ENCODE peak calls at places on chromosomes 2 and 18, in nine cellular contexts. One of them, this sample, is unnamed.

GRCh38 chr2:15831150-15831549 is 109.2 kb upstream of the MYCN start:
- DNase-seq in A549: no peak
- DNase-seq in adrenal gland: no peak
- DNase-seq in OCI-LY7: no peak
- DNase-seq in heart left ventricle: no peak
- DNase-seq in GM23338: no peak
- DNase-seq in IMR-90: no peak
- DNase-seq in SK-N-SH: no peak
- DNase-seq in AG04450: no peak
- DNase-seq in this sample: no peak

GRCh38 chr2:44543773-44544725 is 182.3 kb downstream of the CAMKMT start:
- DNase-seq in GM23338: peak
- DNase-seq in AG04450: no peak
- DNase-seq in OCI-LY7: no peak
- DNase-seq in SK-N-SH: peak
- DNase-seq in IMR-90: no peak
- DNase-seq in A549: no peak
- DNase-seq in adrenal gland: no peak
- DNase-seq in heart left ventricle: no peak
- DNase-seq in this sample: no peak

GRCh38 chr18:10378688-10379465 is 75.6 kb upstream of the APCDD1 start:
- DNase-seq in A549: no peak
- DNase-seq in adrenal gland: no peak
- DNase-seq in OCI-LY7: no peak
- DNase-seq in IMR-90: peak
- DNase-seq in AG04450: no peak
- DNase-seq in GM23338: no peak
- DNase-seq in heart left ventricle: no peak
- DNase-seq in SK-N-SH: no peak
- DNase-seq in this sample: no peak

GRCh38 chr2:11482473-11483031 is 16.6 kb upstream of the E2F6 start:
- DNase-seq in adrenal gland: no peak
- DNase-seq in A549: no peak
- DNase-seq in SK-N-SH: peak
- DNase-seq in OCI-LY7: no peak
- DNase-seq in AG04450: no peak
- DNase-seq in heart left ventricle: peak
- DNase-seq in IMR-90: no peak
- DNase-seq in GM23338: peak
- DNase-seq in this sample: no peak

GRCh38 chr18:75066936-75067335 is 142.0 kb downstream of the PTGR3 start:
- DNase-seq in adrenal gland: no peak
- DNase-seq in A549: no peak
- DNase-seq in GM23338: no peak
- DNase-seq in SK-N-SH: no peak
- DNase-seq in IMR-90: no peak
- DNase-seq in OCI-LY7: no peak
- DNase-seq in heart left ventricle: no peak
- DNase-seq in AG04450: no peak
- DNase-seq in this sample: no peak

GRCh38 chr18:69469444-69469919 is 68.8 kb downstream of the DOK6 start:
- DNase-seq in A549: peak
- DNase-seq in OCI-LY7: no peak
- DNase-seq in SK-N-SH: peak
- DNase-seq in GM23338: peak
- DNase-seq in heart left ventricle: no peak
- DNase-seq in adrenal gland: no peak
- DNase-seq in IMR-90: no peak
- DNase-seq in AG04450: no peak
- DNase-seq in this sample: peak

GRCh38 chr2:9710311-9710710 is 79.5 kb upstream of the YWHAQ start:
- DNase-seq in IMR-90: no peak
- DNase-seq in AG04450: no peak
- DNase-seq in heart left ventricle: no peak
- DNase-seq in adrenal gland: no peak
- DNase-seq in OCI-LY7: no peak
- DNase-seq in A549: no peak
- DNase-seq in GM23338: no peak
- DNase-seq in SK-N-SH: no peak
- DNase-seq in this sample: no peak

GRCh38 chr2:159976527-159977163 is 85.8 kb downstream of the PLA2R1 start:
- DNase-seq in heart left ventricle: no peak
- DNase-seq in GM23338: no peak
- DNase-seq in A549: no peak
- DNase-seq in IMR-90: no peak
- DNase-seq in adrenal gland: no peak
- DNase-seq in AG04450: no peak
- DNase-seq in SK-N-SH: no peak
- DNase-seq in OCI-LY7: no peak
- DNase-seq in this sample: no peak

GRCh38 chr2:29042581-29043075 is 31.7 kb downstream of the PCARE start:
- DNase-seq in heart left ventricle: peak
- DNase-seq in IMR-90: peak
- DNase-seq in OCI-LY7: no peak
- DNase-seq in SK-N-SH: peak
- DNase-seq in adrenal gland: peak
- DNase-seq in A549: no peak
- DNase-seq in GM23338: no peak
- DNase-seq in AG04450: peak
- DNase-seq in this sample: peak

GRCh38 chr18:44887227-44887631 is 206.5 kb downstream of the SETBP1 start:
- DNase-seq in SK-N-SH: no peak
- DNase-seq in AG04450: no peak
- DNase-seq in IMR-90: peak
- DNase-seq in adrenal gland: no peak
- DNase-seq in heart left ventricle: no peak
- DNase-seq in GM23338: no peak
- DNase-seq in OCI-LY7: no peak
- DNase-seq in A549: peak
- DNase-seq in this sample: peak

GRCh38 chr2:176553685-176554106 is 284.5 kb downstream of the MTX2 start:
- DNase-seq in A549: peak
- DNase-seq in SK-N-SH: peak
- DNase-seq in OCI-LY7: peak
- DNase-seq in AG04450: no peak
- DNase-seq in IMR-90: peak
- DNase-seq in heart left ventricle: peak
- DNase-seq in GM23338: peak
- DNase-seq in adrenal gland: peak
- DNase-seq in this sample: peak

GRCh38 chr18:32358529-32358928 is 112.2 kb downstream of the GAREM1 start:
- DNase-seq in A549: no peak
- DNase-seq in GM23338: no peak
- DNase-seq in OCI-LY7: no peak
- DNase-seq in AG04450: no peak
- DNase-seq in adrenal gland: peak
- DNase-seq in SK-N-SH: no peak
- DNase-seq in IMR-90: no peak
- DNase-seq in heart left ventricle: no peak
- DNase-seq in this sample: no peak

GRCh38 chr2:140122001-140122400 is 1341.8 kb upstream of the NXPH2 start:
- DNase-seq in A549: no peak
- DNase-seq in GM23338: no peak
- DNase-seq in heart left ventricle: no peak
- DNase-seq in OCI-LY7: no peak
- DNase-seq in adrenal gland: no peak
- DNase-seq in AG04450: no peak
- DNase-seq in IMR-90: no peak
- DNase-seq in SK-N-SH: no peak
- DNase-seq in this sample: no peak

GRCh38 chr2:210169871-210170441 is 1.3 kb downstream of the KANSL1L start:
- DNase-seq in A549: no peak
- DNase-seq in GM23338: no peak
- DNase-seq in adrenal gland: peak
- DNase-seq in OCI-LY7: no peak
- DNase-seq in heart left ventricle: no peak
- DNase-seq in AG04450: no peak
- DNase-seq in SK-N-SH: no peak
- DNase-seq in IMR-90: peak
- DNase-seq in this sample: peak

GRCh38 chr2:166364476-166365161 is 11.1 kb downstream of the SCN9A start:
- DNase-seq in AG04450: no peak
- DNase-seq in adrenal gland: no peak
- DNase-seq in GM23338: no peak
- DNase-seq in heart left ventricle: no peak
- DNase-seq in OCI-LY7: no peak
- DNase-seq in SK-N-SH: no peak
- DNase-seq in A549: no peak
- DNase-seq in IMR-90: no peak
- DNase-seq in this sample: no peak

GRCh38 chr2:166361351-166362153 is 14.2 kb downstream of the SCN9A start:
- DNase-seq in SK-N-SH: peak
- DNase-seq in AG04450: no peak
- DNase-seq in heart left ventricle: no peak
- DNase-seq in A549: no peak
- DNase-seq in OCI-LY7: peak
- DNase-seq in IMR-90: peak
- DNase-seq in GM23338: peak
- DNase-seq in adrenal gland: no peak
- DNase-seq in this sample: peak

GRCh38 chr2:166360426-166360825 is 15.3 kb downstream of the SCN9A start:
- DNase-seq in GM23338: no peak
- DNase-seq in adrenal gland: no peak
- DNase-seq in heart left ventricle: no peak
- DNase-seq in OCI-LY7: no peak
- DNase-seq in AG04450: no peak
- DNase-seq in SK-N-SH: no peak
- DNase-seq in A549: no peak
- DNase-seq in IMR-90: no peak
- DNase-seq in this sample: no peak

GRCh38 chr2:166357068-166357949 is 18.4 kb downstream of the SCN9A start:
- DNase-seq in heart left ventricle: no peak
- DNase-seq in OCI-LY7: no peak
- DNase-seq in AG04450: no peak
- DNase-seq in IMR-90: no peak
- DNase-seq in A549: no peak
- DNase-seq in SK-N-SH: no peak
- DNase-seq in adrenal gland: no peak
- DNase-seq in GM23338: no peak
- DNase-seq in this sample: no peak

GRCh38 chr2:166360906-166361305 is 14.8 kb downstream of the SCN9A start:
- DNase-seq in OCI-LY7: no peak
- DNase-seq in IMR-90: no peak
- DNase-seq in A549: no peak
- DNase-seq in SK-N-SH: no peak
- DNase-seq in GM23338: no peak
- DNase-seq in adrenal gland: no peak
- DNase-seq in heart left ventricle: no peak
- DNase-seq in AG04450: no peak
- DNase-seq in this sample: no peak
- H3K4me3 ChIP-seq in OCI-LY7: no peak
- H3K4me3 ChIP-seq in IMR-90: no peak
- H3K4me3 ChIP-seq in A549: no peak
- H3K4me3 ChIP-seq in SK-N-SH: no peak
- H3K4me3 ChIP-seq in GM23338: no peak
- H3K4me3 ChIP-seq in adrenal gland: no peak
- H3K4me3 ChIP-seq in heart left ventricle: no peak
- H3K4me3 ChIP-seq in AG04450: no peak
- H3K4me3 ChIP-seq in this sample: no peak

GRCh38 chr2:56009758-56010534 is 86.4 kb upstream of the EFEMP1 start:
- DNase-seq in OCI-LY7: peak
- DNase-seq in A549: peak
- DNase-seq in heart left ventricle: no peak
- DNase-seq in IMR-90: peak
- DNase-seq in GM23338: peak
- DNase-seq in adrenal gland: no peak
- DNase-seq in SK-N-SH: peak
- DNase-seq in AG04450: no peak
- DNase-seq in this sample: peak
- TF ChIP-seq CTCF in OCI-LY7: peak
- TF ChIP-seq CTCF in A549: peak
- TF ChIP-seq CTCF in heart left ventricle: peak
- TF ChIP-seq CTCF in IMR-90: peak
- TF ChIP-seq CTCF in GM23338: peak
- TF ChIP-seq CTCF in adrenal gland: peak
- TF ChIP-seq CTCF in SK-N-SH: peak
- TF ChIP-seq CTCF in AG04450: peak
- TF ChIP-seq CTCF in this sample: peak

DNA sequence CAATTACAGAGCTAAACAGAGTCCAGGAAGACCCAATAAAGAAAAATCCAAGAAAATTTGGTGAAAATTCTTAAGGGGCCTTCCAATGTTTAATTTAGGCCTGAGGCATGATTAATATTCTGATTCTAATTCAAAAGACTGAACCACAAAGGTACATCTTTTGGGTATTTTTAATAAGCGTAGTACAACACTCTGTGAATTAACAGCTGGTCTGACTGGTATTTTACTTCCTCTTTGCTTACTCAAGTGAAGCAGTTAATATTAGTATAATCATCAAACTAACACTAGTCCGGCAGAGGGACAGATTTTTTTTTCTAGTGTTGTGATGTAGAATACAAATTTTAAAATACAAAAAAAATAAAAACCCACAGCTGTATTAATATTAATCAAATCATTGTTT is 652.9 kb downstream of the NR4A2 start:
- DNase-seq in A549: no peak
- DNase-seq in adrenal gland: no peak
- DNase-seq in GM23338: no peak
- DNase-seq in SK-N-SH: no peak
- DNase-seq in IMR-90: no peak
- DNase-seq in OCI-LY7: no peak
- DNase-seq in heart left ventricle: no peak
- DNase-seq in AG04450: no peak
- DNase-seq in this sample: no peak
- H3K27ac ChIP-seq in A549: no peak
- H3K27ac ChIP-seq in adrenal gland: no peak
- H3K27ac ChIP-seq in GM23338: no peak
- H3K27ac ChIP-seq in SK-N-SH: no peak
- H3K27ac ChIP-seq in IMR-90: no peak
- H3K27ac ChIP-seq in OCI-LY7: no peak
- H3K27ac ChIP-seq in heart left ventricle: no peak
- H3K27ac ChIP-seq in AG04450: no peak
- H3K27ac ChIP-seq in this sample: no peak

DNA sequence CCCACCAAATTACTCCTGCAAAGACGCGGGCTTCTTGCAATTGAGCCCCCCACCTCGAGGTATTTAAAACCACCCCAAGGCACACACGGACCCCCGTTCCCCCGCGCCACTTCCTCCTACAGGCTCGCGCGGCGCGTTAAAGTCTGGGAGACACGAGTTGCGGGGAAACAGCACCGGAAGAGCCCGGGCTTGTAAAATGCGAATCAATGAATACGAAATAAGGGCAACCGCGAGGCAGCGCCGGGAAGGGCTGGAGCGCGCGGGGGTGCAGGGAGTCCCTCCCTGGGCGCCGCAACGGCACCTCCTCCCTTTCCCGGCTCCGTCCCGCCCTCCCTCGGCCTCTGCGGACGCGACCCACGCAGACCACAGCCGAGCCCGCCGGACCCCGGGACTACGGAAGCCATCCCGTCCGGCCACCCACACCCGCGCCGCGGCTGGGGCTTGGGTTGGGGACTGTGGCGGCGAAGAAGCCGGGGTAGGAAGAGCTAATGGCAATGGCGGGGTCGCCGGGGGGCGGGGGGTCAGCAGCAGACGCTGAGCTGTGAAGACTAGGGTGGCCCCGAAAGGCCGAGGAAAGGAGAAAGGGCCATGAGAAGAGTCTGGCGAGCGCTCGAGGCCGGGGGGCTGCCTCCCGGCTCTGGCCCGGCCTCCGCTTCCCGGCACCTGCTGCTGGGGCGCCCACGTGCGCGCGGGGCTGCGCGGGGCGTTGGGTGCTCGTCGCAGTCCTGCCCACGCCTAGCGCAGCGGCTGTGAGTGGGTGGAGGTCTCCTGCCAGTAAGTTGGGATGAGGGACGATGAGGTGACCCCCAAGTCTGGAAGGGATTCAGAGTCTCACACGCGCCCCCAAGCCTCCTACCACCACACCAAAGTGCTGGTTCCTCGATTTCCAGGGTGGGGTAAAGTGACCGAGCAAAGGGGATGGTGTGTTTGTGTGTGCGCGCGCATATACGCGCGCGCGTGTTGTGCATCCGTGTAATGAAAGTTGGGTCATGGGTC is 1.2 kb upstream of the NETO1 start:
- DNase-seq in AG04450: no peak
- DNase-seq in IMR-90: no peak
- DNase-seq in SK-N-SH: peak
- DNase-seq in adrenal gland: no peak
- DNase-seq in A549: no peak
- DNase-seq in GM23338: peak
- DNase-seq in OCI-LY7: no peak
- DNase-seq in heart left ventricle: no peak
- DNase-seq in this sample: peak
- H3K4me3 ChIP-seq in AG04450: peak
- H3K4me3 ChIP-seq in IMR-90: peak
- H3K4me3 ChIP-seq in SK-N-SH: no peak
- H3K4me3 ChIP-seq in adrenal gland: no peak
- H3K4me3 ChIP-seq in A549: peak
- H3K4me3 ChIP-seq in GM23338: peak
- H3K4me3 ChIP-seq in OCI-LY7: no peak
- H3K4me3 ChIP-seq in heart left ventricle: peak
- H3K4me3 ChIP-seq in this sample: peak

This sample was measured in cardiac muscle cell.